ENCODE peak calls at places on chromosomes 11 and 22, in seven cellular contexts. M is H1, L is HepG2, C is SK-N-SH, Y is GM12891, P is GM12878, K is K562. X is an unnamed sample.

GRCh38 chr22:50688448-50688847 is 15.8 kb downstream of the SHANK3 start:
- DNase-seq in M (no peak), L (no peak), C (no peak), Y (no peak), P (no peak), K (no peak), X (no peak)

GRCh38 chr11:18706330-18707243 is 8.0 kb downstream of the TMEM86A start:
- DNase-seq in M (no peak), L (no peak), C (peak), Y (no peak), P (no peak), K (no peak), X (no peak)

GRCh38 chr11:67483901-67484665 is 1.3 kb downstream of the AIP start:
- DNase-seq in M (no peak), L (no peak), C (no peak), Y (no peak), P (no peak), K (no peak), X (no peak)

GRCh38 chr11:45736424-45736823 is 68.5 kb upstream of the SLC35C1 start:
- DNase-seq in M (no peak), L (peak), C (no peak), Y (no peak), P (no peak), K (no peak), X (no peak)

GRCh38 chr22:29011868-29012428 is 49.7 kb downstream of the C22orf31 start:
- DNase-seq in M (no peak), L (no peak), C (no peak), Y (no peak), P (no peak), K (no peak), X (no peak)

GRCh38 chr22:44103735-44104134 is 77.0 kb upstream of the PARVG start:
- DNase-seq in M (no peak), L (no peak), C (no peak), Y (no peak), P (no peak), K (no peak), X (no peak)

GRCh38 chr11:18865951-18866350 is 73.3 kb downstream of the MRGPRX1 start:
- DNase-seq in M (peak), L (no peak), C (no peak), Y (no peak), P (no peak), K (no peak), X (no peak)

GRCh38 chr11:118438314-118438931 is 2.1 kb downstream of the KMT2A start:
- DNase-seq in M (no peak), L (no peak), C (peak), Y (no peak), P (no peak), K (peak), X (no peak)

GRCh38 chr11:118117790-118118601 is 31.2 kb upstream of the SMIM35 start:
- DNase-seq in M (no peak), L (no peak), C (no peak), Y (no peak), P (no peak), K (no peak), X (no peak)

GRCh38 chr22:36565686-36566085 is 36.7 kb upstream of the EIF3D start:
- DNase-seq in M (no peak), L (no peak), C (no peak), Y (no peak), P (no peak), K (no peak), X (no peak)

GRCh38 chr22:20565079-20565734 is 57.8 kb downstream of the MED15 start:
- DNase-seq in M (no peak), L (no peak), C (no peak), Y (no peak), P (no peak), K (no peak), X (no peak)

GRCh38 chr11:72932132-72932570 is 117.9 kb downstream of the ATG16L2 start:
- DNase-seq in M (no peak), L (no peak), C (no peak), Y (no peak), P (no peak), K (no peak), X (no peak)

GRCh38 chr11:132028380-132029240 is 658.2 kb downstream of the NTM start:
- DNase-seq in M (no peak), L (peak), C (peak), Y (peak), P (no peak), K (peak), X (no peak)

GRCh38 chr11:75383246-75383645 is 16.1 kb upstream of the RPS3 start:
- DNase-seq in M (no peak), L (no peak), C (no peak), Y (no peak), P (no peak), K (no peak), X (no peak)

GRCh38 chr22:31104869-31105268 is 2.5 kb downstream of the SELENOM start:
- DNase-seq in M (peak), L (no peak), C (no peak), Y (no peak), P (no peak), K (no peak), X (no peak)

GRCh38 chr11:95149659-95150294 is 60.1 kb downstream of the ENDOD1 start:
- DNase-seq in M (no peak), L (peak), C (no peak), Y (no peak), P (no peak), K (no peak), X (no peak)

GRCh38 chr22:35517207-35517606 is 23.4 kb upstream of the RASD2 start:
- DNase-seq in M (no peak), L (no peak), C (no peak), Y (no peak), P (no peak), K (no peak), X (no peak)

GRCh38 chr11:35282226-35282882 is 137.0 kb downstream of the SLC1A2 start:
- DNase-seq in M (no peak), L (no peak), C (no peak), Y (no peak), P (no peak), K (no peak), X (no peak)

GRCh38 chr11:114262681-114263509 is 33.3 kb upstream of the NNMT start:
- DNase-seq in M (no peak), L (peak), C (peak), Y (no peak), P (no peak), K (peak), X (no peak)

DNA sequence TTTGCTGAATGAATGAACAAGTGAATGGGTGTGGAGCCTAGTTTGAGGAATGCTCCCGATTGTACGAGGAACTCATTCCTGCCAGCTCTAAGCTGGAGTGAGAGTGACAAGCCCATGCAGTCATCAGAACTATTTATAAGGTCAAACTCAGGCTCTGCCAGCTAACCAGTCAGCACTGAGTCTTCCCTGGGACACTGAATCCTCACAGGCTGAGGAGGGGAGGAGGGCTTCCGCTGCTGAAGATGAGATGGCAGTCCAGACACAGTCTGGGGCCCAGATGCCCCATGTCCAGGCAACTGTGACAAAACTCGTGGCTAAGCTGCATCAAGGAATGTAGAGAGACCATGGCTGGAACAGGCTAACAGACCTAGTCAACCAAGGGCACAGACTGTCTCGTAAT is 4.0 kb downstream of the LRP4 start:
- DNase-seq in M (no peak), L (no peak), C (no peak), Y (no peak), P (no peak), K (no peak), X (no peak)
- TF ChIP-seq TAF1 in M (no peak), L (no peak), C (no peak), Y (no peak), P (no peak), K (no peak), X (no peak)

GRCh38 chr11:122668562-122669090 is 13.1 kb downstream of the UBASH3B start:
- DNase-seq in M (no peak), L (no peak), C (no peak), Y (no peak), P (no peak), K (no peak), X (no peak)
- TF ChIP-seq POLR2AphosphoS5 in M (no peak), L (no peak), C (no peak), Y (no peak), P (no peak), K (no peak), X (no peak)

DNA sequence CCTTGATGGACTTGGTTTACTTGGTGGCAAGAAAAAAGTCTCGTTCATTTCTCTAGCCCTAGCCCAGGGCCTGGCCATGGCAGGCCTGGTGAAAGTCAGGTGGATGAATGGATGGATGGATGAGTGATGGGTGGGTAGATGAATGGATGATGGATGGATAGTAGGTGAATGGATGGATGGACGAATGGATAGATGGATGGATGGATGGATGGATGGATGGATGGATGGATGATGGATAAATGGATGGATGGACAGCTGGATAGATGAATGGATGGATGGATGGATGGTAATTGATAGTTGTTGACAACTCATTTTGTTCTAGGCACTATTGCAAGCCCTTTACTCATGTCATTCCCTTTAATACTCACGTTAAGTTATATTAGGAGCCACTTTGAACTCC is 86.1 kb upstream of the ANO1 start:
- DNase-seq in M (no peak), L (no peak), C (no peak), Y (no peak), P (no peak), K (no peak), X (no peak)
- TF ChIP-seq TAF1 in M (no peak), L (no peak), C (no peak), Y (no peak), P (no peak), K (no peak), X (no peak)

GRCh38 chr11:62727007-62727832 is at the start of gene HNRNPUL2:
- DNase-seq in M (peak), L (peak), C (peak), Y (peak), P (peak), K (peak), X (peak)
- TF ChIP-seq POLR2AphosphoS5 in M (peak), L (peak), C (peak), Y (peak), P (peak), K (peak), X (peak)

DNA sequence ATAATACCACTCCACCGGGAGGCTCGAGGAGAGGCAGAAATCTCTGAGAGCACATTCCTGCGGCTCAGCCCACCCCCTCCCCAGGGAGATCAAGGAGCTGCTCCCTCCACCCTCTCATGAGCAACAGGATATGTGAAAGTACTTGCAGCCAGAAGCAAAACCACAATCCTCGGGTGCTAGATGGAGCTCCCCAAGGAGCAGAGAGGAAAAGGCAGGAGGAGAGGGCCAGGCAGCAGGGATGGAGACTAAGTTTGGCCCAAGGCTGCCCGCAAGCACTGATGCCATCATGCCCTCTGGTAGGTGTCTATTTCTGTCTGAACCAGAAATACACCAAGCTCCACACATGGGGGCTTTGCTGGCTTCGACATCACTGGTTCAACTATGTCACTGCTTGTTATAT is 22.3 kb downstream of the VPS37C start:
- DNase-seq in M (no peak), L (no peak), C (no peak), Y (no peak), P (no peak), K (no peak), X (no peak)
- TF ChIP-seq TAF1 in M (no peak), L (no peak), C (no peak), Y (no peak), P (no peak), K (no peak), X (no peak)

DNA sequence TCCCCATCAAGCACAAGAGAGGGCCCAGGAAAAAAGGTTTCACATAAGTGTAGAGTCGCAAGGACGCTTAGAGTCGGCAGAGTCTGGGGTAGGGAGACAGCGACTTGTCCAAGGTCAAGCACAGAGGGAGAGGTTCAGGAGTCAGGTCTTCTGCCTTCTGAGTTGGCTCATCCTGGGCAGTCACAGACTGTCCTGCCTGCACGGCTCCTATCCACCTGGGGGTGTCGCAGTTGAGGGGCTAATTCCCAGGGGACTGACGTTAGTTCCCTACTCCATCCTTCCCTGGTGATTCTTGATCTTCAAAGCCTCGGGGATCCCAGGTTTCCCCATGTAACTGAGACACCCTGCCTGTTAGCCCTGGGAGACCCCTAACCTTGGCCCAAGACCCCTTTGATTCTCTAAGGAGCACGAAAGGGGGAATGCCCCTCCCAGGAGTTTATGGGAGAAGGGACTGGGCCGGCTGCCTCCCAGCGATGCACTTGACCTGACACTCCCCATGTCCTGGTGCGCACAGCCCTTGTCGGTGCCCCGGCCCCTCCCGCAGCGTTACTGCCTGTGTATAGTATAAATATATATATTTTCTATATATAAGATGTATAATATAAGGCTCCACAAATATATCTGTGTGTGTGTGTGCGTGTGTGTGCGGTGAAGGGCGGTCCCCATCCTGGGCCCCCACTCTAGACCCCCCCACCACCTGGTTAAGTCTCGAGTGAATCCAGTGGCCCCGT is 14.7 kb upstream of the TAB1 start:
- DNase-seq in M (no peak), L (peak), C (peak), Y (no peak), P (no peak), K (peak), X (no peak)
- TF ChIP-seq POLR2AphosphoS5 in M (no peak), L (no peak), C (no peak), Y (no peak), P (no peak), K (no peak), X (no peak)

X was measured in GM12892.